ENCODE peak calls at places on chromosome 7, in six cellular contexts. K, H, G, D, C and P are unnamed samples.
A peak's percentile ranks its signal among the peaks of the same experiment; 100 is the strongest.

GRCh38 chr7:30112103-30112713 is 22.6 kb upstream of the MTURN start:
- DNase-seq in K (no peak), H (no peak), G (no peak), D (no peak), C (no peak), P (no peak)

GRCh38 chr7:131607291-131608111 is 51.1 kb upstream of the PODXL start:
- DNase-seq in K (no peak), H (no peak), G (no peak), D (no peak), C (no peak), P (no peak)

GRCh38 chr7:11212080-11212711 is 238.5 kb downstream of the PHF14 start:
- DNase-seq in K (peak; percentile 32), H (peak; percentile 66), G (peak; percentile 43), D (peak; percentile 34), C (peak; percentile 43), P (peak; percentile 57)

GRCh38 chr7:45105588-45106188 is 5.8 kb downstream of the TBRG4 start:
- DNase-seq in K (no peak), H (no peak), G (no peak), D (no peak), C (no peak), P (no peak)

GRCh38 chr7:82677064-82677463 is 233.5 kb upstream of the CACNA2D1 start:
- DNase-seq in K (no peak), H (no peak), G (no peak), D (no peak), C (no peak), P (no peak)

GRCh38 chr7:20403356-20403755 is 72.7 kb downstream of the ITGB8 start:
- DNase-seq in K (no peak), H (no peak), G (no peak), D (no peak), C (no peak), P (no peak)

GRCh38 chr7:90824386-90825307 is 228.5 kb downstream of the CDK14 start:
- DNase-seq in K (no peak), H (peak; percentile 91), G (no peak), D (peak; percentile 95), C (no peak), P (no peak)

GRCh38 chr7:44075296-44076075 is 6.8 kb downstream of the POLM start:
- DNase-seq in K (no peak), H (no peak), G (no peak), D (no peak), C (peak; percentile 19), P (no peak)

GRCh38 chr7:13279854-13280435 is 592.5 kb downstream of the ARL4A start:
- DNase-seq in K (no peak), H (peak; percentile 10), G (peak; percentile 36), D (no peak), C (no peak), P (peak; percentile 11)

GRCh38 chr7:133053321-133053891 is 28.5 kb downstream of the CHCHD3 start:
- DNase-seq in K (peak; percentile 65), H (peak; percentile 97), G (no peak), D (peak; percentile 99), C (no peak), P (no peak)

GRCh38 chr7:138842111-138842510 is 44.1 kb upstream of the ATP6V0A4 start:
- DNase-seq in K (no peak), H (peak; percentile 72), G (no peak), D (peak; percentile 88), C (peak; percentile 59), P (no peak)

GRCh38 chr7:66720571-66720970 is 20.0 kb upstream of the RABGEF1 start:
- DNase-seq in K (no peak), H (no peak), G (no peak), D (no peak), C (no peak), P (no peak)

GRCh38 chr7:30559566-30559965 is 35.1 kb upstream of the GARS1 start:
- DNase-seq in K (no peak), H (no peak), G (no peak), D (no peak), C (no peak), P (no peak)

GRCh38 chr7:144006029-144006428 is 5.9 kb downstream of the OR6B1 start:
- DNase-seq in K (no peak), H (no peak), G (no peak), D (no peak), C (no peak), P (no peak)

GRCh38 chr7:149793261-149793660 is 19.9 kb upstream of the ZNF467 start:
- DNase-seq in K (no peak), H (no peak), G (no peak), D (no peak), C (no peak), P (no peak)

GRCh38 chr7:66413379-66414114 is 208.4 kb downstream of the TPST1 start:
- DNase-seq in K (peak; percentile 44), H (peak; percentile 25), G (peak; percentile 83), D (peak; percentile 72), C (peak; percentile 99), P (no peak)

GRCh38 chr7:18226598-18226997 is 199.0 kb upstream of the PRPS1L1 start:
- DNase-seq in K (no peak), H (no peak), G (no peak), D (no peak), C (no peak), P (no peak)

GRCh38 chr7:12949060-12950045 is 261.9 kb downstream of the ARL4A start:
- DNase-seq in K (no peak), H (peak; percentile 55), G (no peak), D (peak; percentile 18), C (no peak), P (no peak)

GRCh38 chr7:18363751-18364402 is 131.7 kb upstream of the HDAC9 start:
- DNase-seq in K (no peak), H (no peak), G (no peak), D (no peak), C (no peak), P (no peak)

GRCh38 chr7:1892011-1892965 is 222.2 kb downstream of the ELFN1 start:
- DNase-seq in K (no peak), H (no peak), G (no peak), D (no peak), C (no peak), P (no peak)

GRCh38 chr7:95004618-95005282 is 97.4 kb downstream of the PPP1R9A start:
- DNase-seq in K (no peak), H (no peak), G (no peak), D (peak; percentile 35), C (no peak), P (no peak)

GRCh38 chr7:139317954-139318505 is 23.1 kb upstream of the FMC1 start:
- DNase-seq in K (no peak), H (no peak), G (no peak), D (no peak), C (no peak), P (no peak)

GRCh38 chr7:73621168-73622063 is 2.9 kb downstream of the MLXIPL start:
- DNase-seq in K (no peak), H (no peak), G (no peak), D (no peak), C (no peak), P (no peak)

GRCh38 chr7:73623798-73624668 is at the start of gene MLXIPL:
- DNase-seq in K (peak; percentile 74), H (no peak), G (peak; percentile 23), D (no peak), C (peak; percentile 99), P (no peak)

GRCh38 chr7:73622909-73623797 is 1.2 kb downstream of the MLXIPL start:
- DNase-seq in K (peak; percentile 42), H (no peak), G (no peak), D (no peak), C (peak; percentile 96), P (no peak)

GRCh38 chr7:73624669-73625001 is 313 bp upstream of the MLXIPL start:
- DNase-seq in K (no peak), H (no peak), G (no peak), D (no peak), C (no peak), P (no peak)

DNA sequence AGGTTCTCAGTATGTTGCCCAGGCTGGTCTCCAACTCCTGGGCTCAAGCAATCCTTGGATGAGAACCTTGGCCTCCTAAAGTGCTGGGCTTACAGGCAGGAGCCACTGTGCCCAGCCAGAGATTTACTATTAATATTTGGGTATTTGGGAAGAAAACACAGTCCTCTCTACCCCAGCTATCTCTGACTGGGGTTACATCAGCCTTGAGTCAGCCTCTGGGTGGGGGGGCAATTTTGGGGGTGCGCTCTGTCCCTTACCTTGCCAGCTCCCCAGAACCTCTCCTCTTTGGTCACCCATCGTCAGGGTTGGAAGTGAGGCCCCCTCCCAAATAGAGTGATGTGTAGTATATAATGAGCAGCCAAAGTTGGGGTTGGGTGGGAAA is 1.8 kb downstream of the MLXIPL start:
- DNase-seq in K (no peak), H (no peak), G (no peak), D (no peak), C (no peak), P (no peak)
- H3K4me3 ChIP-seq in K (no peak overlapping the region), H (no peak overlapping the region), G (no peak overlapping the region), D (no peak overlapping the region), C (peak overlapping the region; percentile 80), P (no peak overlapping the region)

DNA sequence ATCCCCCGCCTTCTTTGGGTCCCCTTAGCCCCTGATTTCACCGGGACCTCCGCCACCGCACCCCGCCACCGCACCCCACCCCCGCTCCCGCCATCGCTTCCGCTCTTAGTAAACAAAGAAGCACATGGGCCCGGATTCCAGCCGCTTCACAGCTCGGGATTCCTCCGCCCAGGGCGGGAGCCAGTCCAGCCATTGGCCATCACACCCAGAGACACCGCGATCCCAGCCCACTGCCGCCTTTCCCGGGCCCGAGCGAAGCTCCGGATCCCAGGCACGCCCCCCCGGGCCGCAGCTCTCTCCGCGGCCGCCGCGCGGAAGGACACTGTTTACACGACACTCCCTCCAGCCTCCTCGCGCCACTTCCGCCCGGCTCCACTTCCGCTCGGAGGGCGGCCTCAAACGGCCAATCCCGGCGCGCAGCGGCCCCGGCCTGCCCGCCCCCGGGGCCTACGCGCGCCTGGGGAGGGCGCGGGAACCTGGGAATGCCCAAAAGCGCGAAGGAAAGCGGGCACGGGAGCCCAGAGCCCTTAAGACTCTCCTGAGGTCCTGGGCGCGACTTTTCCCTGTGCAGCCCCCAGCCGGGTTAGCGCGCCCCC is 679 bp downstream of the MCM7 start:
- DNase-seq in K (peak; percentile 91), H (peak; percentile 98), G (peak; percentile 96), D (peak; percentile 97), C (peak; percentile 98), P (peak; percentile 90)
- H3K4me3 ChIP-seq in K (peak overlapping the region; percentile 52), H (peak overlapping the region; percentile 54), G (peak overlapping the region; percentile 95), D (peak overlapping the region; percentile 69), C (peak overlapping the region; percentile 99), P (peak overlapping the region; percentile 96)

GRCh38 chr7:42219447-42219846 is 17.6 kb downstream of the GLI3 start:
- DNase-seq in K (peak; percentile 62), H (no peak), G (no peak), D (peak; percentile 31), C (no peak), P (no peak)

GRCh38 chr7:42222891-42223290 is 14.1 kb downstream of the GLI3 start:
- DNase-seq in K (no peak), H (no peak), G (no peak), D (no peak), C (peak; percentile 66), P (no peak)

GRCh38 chr7:42222119-42222518 is 14.9 kb downstream of the GLI3 start:
- DNase-seq in K (no peak), H (no peak), G (no peak), D (no peak), C (peak; percentile 43), P (no peak)

GRCh38 chr7:42218248-42218647 is 18.8 kb downstream of the GLI3 start:
- DNase-seq in K (no peak), H (no peak), G (no peak), D (no peak), C (no peak), P (no peak)

GRCh38 chr7:42221304-42221703 is 15.7 kb downstream of the GLI3 start:
- DNase-seq in K (no peak), H (no peak), G (no peak), D (no peak), C (no peak), P (no peak)
- H3K4me3 ChIP-seq in K (no peak overlapping the region), H (no peak overlapping the region), G (no peak overlapping the region), D (no peak overlapping the region), C (no peak overlapping the region), P (no peak overlapping the region)

GRCh38 chr7:46559194-46559576 is 638.1 kb upstream of the IGFBP3 start:
- DNase-seq in K (no peak), H (peak; percentile 83), G (no peak), D (peak; percentile 85), C (no peak), P (no peak)
- H3K4me3 ChIP-seq in K (no peak overlapping the region), H (no peak overlapping the region), G (no peak overlapping the region), D (no peak overlapping the region), C (no peak overlapping the region), P (no peak overlapping the region)